ENCODE peak calls at places on chromosomes 6 and 20, in eight cellular contexts. One of them, this sample, is unnamed.

GRCh38 chr6:41462980-41463930 is 82.9 kb upstream of the FOXP4 start:
- DNase-seq in body of pancreas: peak
- DNase-seq in thyroid gland: peak
- DNase-seq in lower leg skin: no peak
- DNase-seq in HepG2: peak
- DNase-seq in prostate gland: peak
- DNase-seq in GM12878: no peak
- DNase-seq in adrenal gland: peak
- DNase-seq in this sample: peak

GRCh38 chr6:166156942-166157341 is 10.7 kb downstream of the TBXT start:
- DNase-seq in body of pancreas: no peak
- DNase-seq in thyroid gland: no peak
- DNase-seq in lower leg skin: no peak
- DNase-seq in HepG2: peak
- DNase-seq in prostate gland: no peak
- DNase-seq in GM12878: no peak
- DNase-seq in adrenal gland: no peak
- DNase-seq in this sample: no peak

GRCh38 chr20:16574656-16575355 is 1.6 kb upstream of the KIF16B start:
- DNase-seq in body of pancreas: peak
- DNase-seq in thyroid gland: peak
- DNase-seq in lower leg skin: peak
- DNase-seq in HepG2: peak
- DNase-seq in prostate gland: peak
- DNase-seq in GM12878: peak
- DNase-seq in adrenal gland: peak
- DNase-seq in this sample: peak

GRCh38 chr20:2470432-2471193 is at the start of gene SNRPB:
- DNase-seq in body of pancreas: peak
- DNase-seq in thyroid gland: peak
- DNase-seq in lower leg skin: peak
- DNase-seq in HepG2: peak
- DNase-seq in prostate gland: peak
- DNase-seq in GM12878: peak
- DNase-seq in adrenal gland: peak
- DNase-seq in this sample: peak

GRCh38 chr20:32252189-32252588 is 25.3 kb upstream of the KIF3B start:
- DNase-seq in body of pancreas: no peak
- DNase-seq in thyroid gland: no peak
- DNase-seq in lower leg skin: no peak
- DNase-seq in HepG2: no peak
- DNase-seq in prostate gland: no peak
- DNase-seq in GM12878: no peak
- DNase-seq in adrenal gland: no peak
- DNase-seq in this sample: no peak

GRCh38 chr20:15674253-15675145 is 898.7 kb downstream of the KIF16B start:
- DNase-seq in body of pancreas: no peak
- DNase-seq in thyroid gland: no peak
- DNase-seq in lower leg skin: no peak
- DNase-seq in HepG2: no peak
- DNase-seq in prostate gland: no peak
- DNase-seq in GM12878: no peak
- DNase-seq in adrenal gland: no peak
- DNase-seq in this sample: no peak

GRCh38 chr6:76448109-76448508 is 375.6 kb upstream of the IMPG1 start:
- DNase-seq in body of pancreas: no peak
- DNase-seq in thyroid gland: no peak
- DNase-seq in lower leg skin: no peak
- DNase-seq in HepG2: no peak
- DNase-seq in prostate gland: no peak
- DNase-seq in GM12878: no peak
- DNase-seq in adrenal gland: no peak
- DNase-seq in this sample: no peak

GRCh38 chr20:55888655-55889054 is 116.7 kb downstream of the CBLN4 start:
- DNase-seq in body of pancreas: no peak
- DNase-seq in thyroid gland: no peak
- DNase-seq in lower leg skin: no peak
- DNase-seq in HepG2: no peak
- DNase-seq in prostate gland: no peak
- DNase-seq in GM12878: no peak
- DNase-seq in adrenal gland: no peak
- DNase-seq in this sample: no peak

DNA sequence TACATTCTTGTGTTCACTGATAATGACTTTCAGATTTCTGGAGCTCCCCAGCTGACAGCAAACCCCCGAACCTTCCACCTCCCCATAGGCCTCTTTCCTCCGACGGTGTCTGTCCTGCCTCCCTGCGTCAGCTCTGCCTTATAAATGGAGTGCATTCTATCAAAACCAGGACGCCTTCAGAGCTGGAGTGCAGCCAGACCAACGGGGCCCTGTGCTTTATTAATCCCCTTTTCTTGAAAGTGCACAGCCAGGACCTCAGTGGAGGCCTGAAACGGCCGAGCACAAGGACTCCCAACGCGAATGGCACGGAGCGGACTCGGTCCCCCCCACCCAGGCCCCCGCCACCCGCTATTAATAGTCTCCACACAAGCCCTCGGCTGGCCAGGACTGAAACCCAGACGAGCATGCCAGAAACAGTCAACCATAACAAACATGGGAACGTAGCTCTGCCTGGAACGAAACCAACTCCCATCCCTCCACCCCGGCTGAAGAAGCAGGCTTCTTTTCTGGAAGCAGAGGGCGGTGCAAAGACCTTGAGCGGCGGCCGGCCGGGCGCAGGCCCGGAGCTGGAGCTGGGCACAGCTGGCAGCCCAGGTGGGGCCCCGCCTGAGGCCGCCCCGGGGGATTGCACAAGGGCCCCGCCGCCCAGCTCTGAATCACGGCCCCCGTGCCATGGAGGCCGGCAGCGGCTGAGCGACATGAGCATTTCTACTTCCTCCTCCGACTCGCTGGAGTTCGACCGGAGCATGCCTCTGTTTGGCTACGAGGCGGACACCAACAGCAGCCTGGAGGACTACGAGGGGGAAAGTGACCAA is 42.3 kb upstream of the NAA20 start:
- DNase-seq in body of pancreas: peak
- DNase-seq in thyroid gland: peak
- DNase-seq in lower leg skin: peak
- DNase-seq in HepG2: no peak
- DNase-seq in prostate gland: peak
- DNase-seq in GM12878: no peak
- DNase-seq in adrenal gland: peak
- DNase-seq in this sample: no peak
- TF ChIP-seq POLR2A in body of pancreas: peak
- TF ChIP-seq POLR2A in thyroid gland: peak
- TF ChIP-seq POLR2A in lower leg skin: no peak
- TF ChIP-seq POLR2A in HepG2: no peak
- TF ChIP-seq POLR2A in prostate gland: peak
- TF ChIP-seq POLR2A in GM12878: no peak
- TF ChIP-seq POLR2A in adrenal gland: peak
- TF ChIP-seq POLR2A in this sample: no peak

DNA sequence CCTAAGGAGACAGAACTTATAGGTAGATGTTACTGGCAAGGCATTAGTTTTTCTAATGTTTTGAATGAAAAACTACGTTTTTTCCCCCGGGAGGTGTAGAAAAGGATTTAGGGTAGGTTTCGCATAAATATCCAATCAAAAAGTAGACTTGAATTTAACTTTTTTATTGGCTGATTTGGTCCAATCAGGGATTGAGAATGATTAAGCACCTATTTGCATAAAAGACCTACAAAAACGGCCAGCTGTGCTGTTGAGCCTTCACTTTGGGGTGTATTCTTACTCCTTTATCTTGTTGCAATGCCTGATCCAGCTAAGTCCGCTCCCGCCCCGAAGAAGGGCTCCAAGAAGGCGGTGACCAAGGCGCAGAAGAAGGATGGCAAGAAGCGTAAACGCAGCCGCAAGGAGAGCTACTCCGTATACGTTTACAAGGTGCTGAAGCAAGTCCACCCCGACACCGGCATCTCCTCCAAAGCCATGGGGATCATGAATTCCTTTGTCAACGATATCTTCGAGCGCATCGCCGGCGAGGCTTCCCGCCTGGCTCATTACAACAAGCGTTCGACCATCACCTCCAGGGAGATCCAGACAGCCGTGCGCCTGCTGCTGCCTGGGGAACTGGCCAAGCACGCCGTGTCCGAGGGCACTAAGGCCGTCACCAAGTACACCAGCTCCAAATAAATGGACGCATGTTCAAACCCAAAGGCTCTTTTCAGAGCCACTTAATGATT is 113.5 kb upstream of the BTN3A2 start:
- DNase-seq in body of pancreas: peak
- DNase-seq in thyroid gland: peak
- DNase-seq in lower leg skin: peak
- DNase-seq in HepG2: no peak
- DNase-seq in prostate gland: peak
- DNase-seq in GM12878: peak
- DNase-seq in adrenal gland: peak
- DNase-seq in this sample: peak
- TF ChIP-seq POLR2A in body of pancreas: peak
- TF ChIP-seq POLR2A in thyroid gland: peak
- TF ChIP-seq POLR2A in lower leg skin: no peak
- TF ChIP-seq POLR2A in HepG2: peak
- TF ChIP-seq POLR2A in prostate gland: peak
- TF ChIP-seq POLR2A in GM12878: peak
- TF ChIP-seq POLR2A in adrenal gland: peak
- TF ChIP-seq POLR2A in this sample: peak

GRCh38 chr6:13573255-13573654 is 1.1 kb upstream of the SIRT5 start:
- DNase-seq in body of pancreas: no peak
- DNase-seq in thyroid gland: no peak
- DNase-seq in lower leg skin: no peak
- DNase-seq in HepG2: no peak
- DNase-seq in prostate gland: no peak
- DNase-seq in GM12878: no peak
- DNase-seq in adrenal gland: no peak
- DNase-seq in this sample: no peak

GRCh38 chr6:13574571-13575376 is at the start of gene SIRT5:
- DNase-seq in body of pancreas: peak
- DNase-seq in thyroid gland: peak
- DNase-seq in lower leg skin: peak
- DNase-seq in HepG2: peak
- DNase-seq in prostate gland: peak
- DNase-seq in GM12878: peak
- DNase-seq in adrenal gland: peak
- DNase-seq in this sample: peak

GRCh38 chr6:13575377-13575775 is 975 bp downstream of the SIRT5 start:
- DNase-seq in body of pancreas: no peak
- DNase-seq in thyroid gland: no peak
- DNase-seq in lower leg skin: no peak
- DNase-seq in HepG2: no peak
- DNase-seq in prostate gland: no peak
- DNase-seq in GM12878: no peak
- DNase-seq in adrenal gland: no peak
- DNase-seq in this sample: no peak

GRCh38 chr6:13573669-13574110 is 711 bp upstream of the SIRT5 start:
- DNase-seq in body of pancreas: peak
- DNase-seq in thyroid gland: peak
- DNase-seq in lower leg skin: no peak
- DNase-seq in HepG2: peak
- DNase-seq in prostate gland: peak
- DNase-seq in GM12878: no peak
- DNase-seq in adrenal gland: peak
- DNase-seq in this sample: peak

GRCh38 chr6:13574149-13574570 is 241 bp upstream of the SIRT5 start:
- DNase-seq in body of pancreas: peak
- DNase-seq in thyroid gland: peak
- DNase-seq in lower leg skin: peak
- DNase-seq in HepG2: peak
- DNase-seq in prostate gland: peak
- DNase-seq in GM12878: peak
- DNase-seq in adrenal gland: peak
- DNase-seq in this sample: peak
- TF ChIP-seq POLR2A in body of pancreas: no peak
- TF ChIP-seq POLR2A in thyroid gland: peak
- TF ChIP-seq POLR2A in lower leg skin: peak
- TF ChIP-seq POLR2A in HepG2: peak
- TF ChIP-seq POLR2A in prostate gland: no peak
- TF ChIP-seq POLR2A in GM12878: peak
- TF ChIP-seq POLR2A in adrenal gland: peak
- TF ChIP-seq POLR2A in this sample: no peak

GRCh38 chr6:109690373-109690739 is 646 bp downstream of the AK9 start:
- DNase-seq in body of pancreas: peak
- DNase-seq in thyroid gland: peak
- DNase-seq in lower leg skin: no peak
- DNase-seq in HepG2: peak
- DNase-seq in prostate gland: peak
- DNase-seq in GM12878: no peak
- DNase-seq in adrenal gland: peak
- DNase-seq in this sample: peak

GRCh38 chr6:109686566-109686965 is 4.4 kb downstream of the AK9 start:
- DNase-seq in body of pancreas: no peak
- DNase-seq in thyroid gland: no peak
- DNase-seq in lower leg skin: no peak
- DNase-seq in HepG2: no peak
- DNase-seq in prostate gland: no peak
- DNase-seq in GM12878: no peak
- DNase-seq in adrenal gland: no peak
- DNase-seq in this sample: no peak

GRCh38 chr6:109687271-109687721 is 3.7 kb downstream of the AK9 start:
- DNase-seq in body of pancreas: no peak
- DNase-seq in thyroid gland: no peak
- DNase-seq in lower leg skin: peak
- DNase-seq in HepG2: no peak
- DNase-seq in prostate gland: no peak
- DNase-seq in GM12878: no peak
- DNase-seq in adrenal gland: no peak
- DNase-seq in this sample: peak

GRCh38 chr6:109693128-109693527 is 2.0 kb downstream of the FIG4 start:
- DNase-seq in body of pancreas: no peak
- DNase-seq in thyroid gland: no peak
- DNase-seq in lower leg skin: no peak
- DNase-seq in HepG2: no peak
- DNase-seq in prostate gland: no peak
- DNase-seq in GM12878: no peak
- DNase-seq in adrenal gland: no peak
- DNase-seq in this sample: no peak

DNA sequence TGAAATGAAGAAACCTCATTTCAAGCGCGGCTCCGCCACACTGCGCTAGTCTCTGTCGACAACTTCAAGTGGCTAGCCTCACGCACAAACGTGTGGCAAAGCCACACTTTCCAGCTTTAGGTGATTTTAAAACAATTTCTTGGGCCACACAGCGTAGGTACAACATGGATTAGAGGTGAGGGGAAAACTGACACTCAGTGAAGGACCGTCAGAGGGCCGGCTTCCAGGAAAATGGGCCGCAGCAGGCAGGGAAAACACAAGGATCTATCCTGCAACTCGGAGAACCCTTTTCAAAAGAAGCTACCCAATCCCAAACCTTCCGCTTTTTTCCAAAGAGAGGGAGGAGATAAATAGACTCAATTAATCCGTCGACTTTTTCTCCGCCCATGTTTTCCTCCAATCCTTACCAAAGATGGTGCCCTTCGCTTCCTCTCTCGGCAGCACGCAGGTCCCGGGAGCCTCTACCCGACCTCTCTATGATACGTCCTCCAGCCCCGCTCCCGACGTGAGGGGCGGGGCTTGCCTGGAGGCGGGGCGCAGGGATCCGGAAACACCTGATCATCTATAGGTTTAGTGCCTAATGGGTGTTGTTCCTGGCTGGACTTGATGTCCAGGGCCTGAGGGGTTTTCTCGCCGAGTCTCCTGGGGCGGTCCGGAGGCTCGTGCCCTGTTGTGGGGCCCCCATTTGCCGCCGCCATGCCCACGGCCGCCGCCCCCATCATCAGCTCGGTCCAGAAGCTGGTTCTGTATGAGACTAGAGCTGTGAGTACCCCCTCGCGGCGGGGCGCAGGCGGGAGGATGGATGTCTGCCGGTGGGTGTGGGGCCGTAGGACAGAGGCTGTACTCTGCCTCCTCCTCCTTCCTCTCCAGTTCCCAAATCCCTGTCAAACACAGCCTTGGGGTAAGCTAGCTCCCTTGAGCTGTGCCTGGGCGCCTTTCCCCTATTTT is at the start of the genes AK9 and FIG4:
- DNase-seq in body of pancreas: peak
- DNase-seq in thyroid gland: peak
- DNase-seq in lower leg skin: peak
- DNase-seq in HepG2: peak
- DNase-seq in prostate gland: peak
- DNase-seq in GM12878: peak
- DNase-seq in adrenal gland: peak
- DNase-seq in this sample: peak
- TF ChIP-seq POLR2A in body of pancreas: peak
- TF ChIP-seq POLR2A in thyroid gland: no peak
- TF ChIP-seq POLR2A in lower leg skin: no peak
- TF ChIP-seq POLR2A in HepG2: peak
- TF ChIP-seq POLR2A in prostate gland: peak
- TF ChIP-seq POLR2A in GM12878: peak
- TF ChIP-seq POLR2A in adrenal gland: no peak
- TF ChIP-seq POLR2A in this sample: peak

This sample was measured in erythroblast.